ENCODE peak calls at places on chromosome 15, in six cellular contexts. A is CD8-positive, alpha-beta T cell; O is A549; S is OCI-LY7; T is body of pancreas; E is keratinocyte. P is an unnamed sample.

GRCh38 chr15:49238342-49238741 is 68.3 kb downstream of the GALK2 start:
- DNase-seq in A (no peak), T (no peak), O (no peak), E (no peak), S (no peak), P (no peak)

GRCh38 chr15:80587816-80588456 is 107.2 kb upstream of the ABHD17C start:
- DNase-seq in A (no peak), S (no peak), E (no peak), O (no peak), T (no peak), P (no peak)

GRCh38 chr15:91625506-91625905 is 228.0 kb upstream of the SLCO3A1 start:
- DNase-seq in A (no peak), T (no peak), E (no peak), O (no peak), S (no peak), P (no peak)

GRCh38 chr15:29401644-29402043 is 132.0 kb upstream of the NSMCE3 start:
- DNase-seq in O (no peak), S (no peak), T (no peak), E (no peak), A (no peak), P (no peak)

GRCh38 chr15:72318408-72318942 is 1.5 kb downstream of the CELF6 start:
- DNase-seq in O (no peak), S (no peak), A (no peak), E (no peak), T (no peak), P (no peak)

GRCh38 chr15:55823191-55823670 is 80.3 kb upstream of the PRTG start:
- DNase-seq in O (no peak), T (no peak), S (no peak), A (no peak), E (no peak), P (no peak)

GRCh38 chr15:43104426-43104825 is 1.4 kb downstream of the UBR1 start:
- DNase-seq in E (no peak), S (no peak), T (no peak), O (no peak), A (no peak), P (no peak)

GRCh38 chr15:34818531-34818930 is 23.2 kb upstream of the ACTC1 start:
- DNase-seq in O (no peak), A (no peak), T (no peak), S (no peak), E (no peak), P (no peak)

GRCh38 chr15:87527416-87527815 is 729.1 kb downstream of the NTRK3 start:
- DNase-seq in S (no peak), O (no peak), E (no peak), T (peak), A (no peak), P (no peak)

GRCh38 chr15:75123395-75123794 is 78.3 kb upstream of the C15orf39 start:
- DNase-seq in T (no peak), O (no peak), A (no peak), E (no peak), S (no peak), P (no peak)

GRCh38 chr15:42080585-42081462 is 13.5 kb downstream of the PLA2G4D start:
- DNase-seq in O (no peak), S (no peak), E (no peak), T (no peak), A (no peak), P (no peak)

GRCh38 chr15:34893967-34894366 is 75.6 kb downstream of the AQR start:
- DNase-seq in O (no peak), T (no peak), E (no peak), S (no peak), A (no peak), P (no peak)

GRCh38 chr15:96171842-96172241 is 158.7 kb upstream of the NR2F2 start:
- DNase-seq in T (no peak), O (no peak), A (no peak), E (no peak), S (no peak), P (no peak)

GRCh38 chr15:93219859-93220258 is 130.8 kb upstream of the RGMA start:
- DNase-seq in E (no peak), S (no peak), O (no peak), A (no peak), T (no peak), P (no peak)

GRCh38 chr15:57676578-57676977 is 29.9 kb upstream of the POLR2M start:
- DNase-seq in S (no peak), A (no peak), T (no peak), E (no peak), O (no peak), P (no peak)

GRCh38 chr15:52709172-52709979 is 30.2 kb upstream of the ATOSA start:
- DNase-seq in T (peak), S (peak), O (no peak), A (no peak), E (peak), P (no peak)

GRCh38 chr15:68268405-68268804 is 9.1 kb upstream of the FEM1B start:
- DNase-seq in O (no peak), E (peak), S (no peak), T (no peak), A (no peak), P (no peak)

GRCh38 chr15:69421498-69421897 is 7.3 kb downstream of the KIF23 start:
- DNase-seq in T (no peak), S (no peak), E (no peak), O (no peak), A (no peak), P (no peak)

GRCh38 chr15:60020736-60021135 is 16.6 kb downstream of the FOXB1 start:
- DNase-seq in T (no peak), O (no peak), A (no peak), S (no peak), E (no peak), P (no peak)

GRCh38 chr15:84975871-84976351 is 5.7 kb upstream of the PDE8A start:
- DNase-seq in S (no peak), A (no peak), T (no peak), O (no peak), E (no peak), P (no peak)

GRCh38 chr15:33242165-33242564 is 47.7 kb upstream of the FMN1 start:
- DNase-seq in S (no peak), A (no peak), E (peak), O (peak), T (no peak), P (no peak)

GRCh38 chr15:22888120-22888859 is 49.8 kb downstream of the NIPA2 start:
- DNase-seq in A (no peak), E (peak), S (no peak), O (peak), T (no peak), P (no peak)

GRCh38 chr15:77185242-77185785 is 114.4 kb upstream of the TSPAN3 start:
- DNase-seq in T (no peak), A (no peak), E (no peak), S (no peak), O (no peak), P (no peak)

GRCh38 chr15:67479781-67480180 is 41.1 kb upstream of the C15orf61 start:
- DNase-seq in O (no peak), E (no peak), S (no peak), T (no peak), A (no peak), P (no peak)

GRCh38 chr15:50798684-50799083 is 33.2 kb upstream of the SPPL2A start:
- DNase-seq in T (peak), E (no peak), A (no peak), S (no peak), O (no peak), P (no peak)

GRCh38 chr15:59587085-59587826 is 24.3 kb upstream of the GCNT3 start:
- DNase-seq in S (no peak), A (no peak), O (no peak), T (no peak), E (no peak), P (no peak)

GRCh38 chr15:68725736-68726135 is 95.0 kb downstream of the ANP32A start:
- DNase-seq in E (no peak), S (no peak), A (no peak), O (no peak), T (no peak), P (no peak)

GRCh38 chr15:29687204-29687768 is 135.0 kb downstream of the TJP1 start:
- DNase-seq in T (peak), E (no peak), O (no peak), S (no peak), A (no peak), P (no peak)

GRCh38 chr15:93035953-93036810 is 52.8 kb downstream of the RGMA start:
- DNase-seq in T (peak), S (peak), A (peak), E (no peak), O (peak), P (peak)

GRCh38 chr15:28079313-28079969 is 19.7 kb downstream of the OCA2 start:
- DNase-seq in A (no peak), T (no peak), E (no peak), S (no peak), O (no peak), P (no peak)

GRCh38 chr15:52652286-52652685 is 26.9 kb downstream of the ATOSA start:
- DNase-seq in T (no peak), S (no peak), A (no peak), O (no peak), E (no peak), P (no peak)

GRCh38 chr15:101709466-101709865 is 14.8 kb downstream of the TARS3 start:
- DNase-seq in S (no peak), E (no peak), T (no peak), A (no peak), O (no peak), P (no peak)

DNA sequence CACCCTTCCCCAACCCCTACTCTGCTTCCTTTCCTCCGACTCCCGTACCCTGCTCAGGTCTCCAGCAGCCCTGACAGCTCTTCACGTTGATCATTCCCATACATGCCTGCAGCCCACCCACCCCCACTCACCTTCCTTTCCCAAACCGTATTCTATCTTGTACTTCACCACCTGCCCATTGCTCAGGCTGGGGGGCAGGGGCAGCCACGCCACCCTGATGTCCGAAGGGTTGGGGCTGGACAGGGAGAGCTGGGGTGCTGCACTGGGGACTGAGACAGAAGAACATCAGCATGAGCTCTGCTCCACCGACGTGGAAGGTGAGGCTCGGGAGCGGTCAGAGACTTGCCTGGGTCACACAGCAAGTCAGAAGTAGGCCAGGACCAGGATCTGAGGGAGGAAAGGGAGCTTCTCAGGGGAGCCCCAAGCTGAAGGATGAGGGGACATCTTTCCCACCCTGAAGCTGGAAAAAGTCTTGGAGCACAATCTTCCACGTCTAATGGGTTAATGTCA is 16.5 kb upstream of the IGDCC3 start:
- DNase-seq in A (no peak), T (no peak), O (no peak), S (no peak), E (no peak), P (no peak)
- H3K4me3 ChIP-seq in A (no peak), T (no peak), O (no peak), S (no peak), E (no peak), P (no peak)

DNA sequence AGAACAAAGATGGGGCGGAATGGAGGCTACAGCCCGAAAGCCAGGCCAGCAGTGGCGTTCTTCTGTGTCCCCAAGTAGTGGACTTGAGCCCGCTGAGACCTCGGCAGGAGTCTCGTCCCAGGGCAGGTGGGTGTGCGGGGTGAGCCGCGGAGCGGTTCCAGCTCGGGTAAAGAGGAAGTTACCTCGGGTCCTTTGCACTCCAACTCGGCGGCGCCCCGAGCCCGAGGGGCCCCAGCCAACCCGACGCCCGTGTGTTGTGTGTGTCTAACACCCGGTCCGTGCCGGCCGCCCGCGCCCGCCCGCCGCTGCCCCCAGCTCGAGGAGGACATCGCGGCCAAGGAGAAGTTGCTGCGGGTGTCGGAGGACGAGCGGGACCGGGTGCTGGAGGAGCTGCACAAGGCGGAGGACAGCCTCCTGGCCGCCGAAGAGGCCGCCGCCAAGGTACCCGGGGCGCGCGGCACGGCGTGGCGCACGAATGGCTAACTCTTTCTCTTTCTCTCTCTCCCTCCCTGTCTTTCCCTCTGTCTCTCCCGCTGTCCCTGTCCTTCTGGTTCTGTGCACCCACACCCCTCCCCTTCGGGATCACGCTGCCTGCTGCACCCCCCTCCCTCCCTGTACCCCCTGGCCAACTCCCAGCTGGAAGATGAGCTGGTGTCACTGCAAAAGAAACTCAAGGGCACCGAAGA is 987 bp downstream of the TPM1 start:
- DNase-seq in O (no peak), E (no peak), T (peak), S (no peak), A (no peak), P (no peak)
- H3K4me3 ChIP-seq in O (peak), E (peak), T (peak), S (no peak), A (peak), P (no peak)

GRCh38 chr15:82643992-82644391 is 3.2 kb downstream of the CPEB1 start:
- DNase-seq in O (no peak), A (no peak), E (no peak), S (no peak), T (no peak), P (no peak)

GRCh38 chr15:82642656-82643055 is 4.5 kb downstream of the CPEB1 start:
- DNase-seq in E (no peak), A (no peak), T (no peak), O (no peak), S (no peak), P (no peak)

GRCh38 chr15:82640672-82641071 is 6.5 kb downstream of the CPEB1 start:
- DNase-seq in S (no peak), A (no peak), T (no peak), O (no peak), E (no peak), P (no peak)

GRCh38 chr15:82646250-82647044 is 716 bp downstream of the CPEB1 start:
- DNase-seq in T (peak), A (no peak), E (no peak), S (no peak), O (no peak), P (no peak)

GRCh38 chr15:82641129-82641798 is 5.9 kb downstream of the CPEB1 start:
- DNase-seq in A (no peak), E (no peak), T (no peak), S (no peak), O (no peak), P (no peak)
- H3K4me3 ChIP-seq in A (no peak), E (no peak), T (no peak), S (no peak), O (no peak), P (no peak)

GRCh38 chr15:78620021-78620838 is 566 bp downstream of the CHRNA3 start:
- DNase-seq in A (no peak), S (no peak), O (peak), T (no peak), E (no peak), P (no peak)
- H3K4me3 ChIP-seq in A (no peak), S (no peak), O (peak), T (peak), E (peak), P (peak)

GRCh38 chr15:32030795-32031194 is 480 bp downstream of the CHRNA7 start:
- DNase-seq in A (no peak), E (no peak), S (no peak), O (no peak), T (no peak), P (no peak)
- H3K4me3 ChIP-seq in A (no peak), E (peak), S (no peak), O (peak), T (peak), P (peak)

GRCh38 chr15:89206908-89207331 is 14.5 kb downstream of the RLBP1 start:
- DNase-seq in T (peak), O (peak), S (peak), A (peak), E (no peak), P (peak)
- H3K4me3 ChIP-seq in T (no peak), O (peak), S (no peak), A (no peak), E (peak), P (peak)

GRCh38 chr15:94875550-94875949 is 644.2 kb downstream of the MCTP2 start:
- DNase-seq in E (no peak), A (no peak), O (no peak), T (no peak), S (no peak), P (no peak)

GRCh38 chr15:94882071-94882712 is 650.8 kb downstream of the MCTP2 start:
- DNase-seq in A (no peak), T (no peak), S (no peak), E (no peak), O (no peak), P (no peak)

GRCh38 chr15:94877833-94878232 is 646.5 kb downstream of the MCTP2 start:
- DNase-seq in T (no peak), E (no peak), S (no peak), O (no peak), A (no peak), P (no peak)
- H3K4me3 ChIP-seq in T (no peak), E (no peak), S (no peak), O (no peak), A (no peak), P (no peak)